ENCODE peak calls at places on chromosome 18, in nine cellular contexts. D is stimulated activated CD8-positive, alpha-beta memory T cell treated with anti-CD3 and anti-CD28 coated beads, Interleukin-12 subunit alpha, Interleukin-12 subunit beta, amount 100 ng/mL, for 4 hours; N is mammary epithelial cell; Y is ecto neural progenitor cell; I is NCI-H1092; T is astrocyte of the cerebellum; G is neural crest cell; M is effector memory CD8-positive, alpha-beta T cell; E is effector CD4-positive, alpha-beta T cell. A is an unnamed sample.

GRCh38 chr18:55241016-55241415 is 281.8 kb upstream of the CCDC68 start:
- DNase-seq in G (no peak), D (no peak), T (no peak), I (no peak), M (no peak), E (no peak), N (no peak), Y (no peak), A (no peak)

GRCh38 chr18:48948112-48949050 is 2.4 kb downstream of the SMAD7 start:
- DNase-seq in M (peak), E (peak), D (no peak), G (peak), T (no peak), N (peak), Y (peak), I (peak), A (peak)

GRCh38 chr18:79503891-79504475 is 108.3 kb downstream of the NFATC1 start:
- DNase-seq in T (no peak), M (no peak), D (no peak), Y (no peak), N (no peak), G (no peak), I (no peak), E (no peak), A (no peak)

GRCh38 chr18:31558567-31558966 is 33.1 kb upstream of the TTR start:
- DNase-seq in N (no peak), G (no peak), T (no peak), I (no peak), E (no peak), D (no peak), M (no peak), Y (no peak), A (no peak)

GRCh38 chr18:49006641-49007136 is 55.9 kb upstream of the SMAD7 start:
- DNase-seq in M (no peak), I (no peak), G (no peak), D (no peak), E (no peak), T (no peak), N (peak), Y (no peak), A (peak)

GRCh38 chr18:77250501-77250925 is 865 bp downstream of the GALR1 start:
- DNase-seq in M (no peak), N (no peak), E (no peak), Y (peak), T (no peak), G (no peak), D (no peak), I (no peak), A (no peak)

GRCh38 chr18:54878662-54879058 is 50.4 kb downstream of the RAB27B start:
- DNase-seq in Y (no peak), G (no peak), I (no peak), N (no peak), D (no peak), E (no peak), T (no peak), M (no peak), A (no peak)

GRCh38 chr18:46712406-46712805 is 44.4 kb downstream of the ST8SIA5 start:
- DNase-seq in M (no peak), Y (no peak), E (no peak), T (peak), G (no peak), I (peak), D (no peak), N (no peak), A (peak)

GRCh38 chr18:59697236-59697932 is at the start of gene CCBE1:
- DNase-seq in T (no peak), M (peak), D (no peak), Y (peak), N (peak), G (peak), E (no peak), I (peak), A (peak)

GRCh38 chr18:998976-999375 is 94.3 kb downstream of the ADCYAP1 start:
- DNase-seq in M (no peak), D (no peak), E (no peak), N (no peak), Y (no peak), G (no peak), I (no peak), T (no peak), A (no peak)

GRCh38 chr18:13618760-13619438 is 107.5 kb downstream of the FAM210A start:
- DNase-seq in I (no peak), M (no peak), Y (no peak), E (no peak), G (no peak), T (no peak), N (no peak), D (no peak), A (no peak)

GRCh38 chr18:79612291-79613108 is 67.1 kb upstream of the CTDP1 start:
- DNase-seq in D (no peak), Y (no peak), T (no peak), E (no peak), N (no peak), M (no peak), G (no peak), I (no peak), A (no peak)

GRCh38 chr18:32351014-32351413 is 119.7 kb downstream of the GAREM1 start:
- DNase-seq in I (no peak), D (no peak), E (no peak), T (no peak), N (no peak), M (no peak), Y (no peak), G (no peak), A (no peak)

GRCh38 chr18:43705850-43706249 is 428.6 kb upstream of the SYT4 start:
- DNase-seq in T (no peak), E (no peak), G (no peak), I (no peak), Y (no peak), M (no peak), D (no peak), N (no peak), A (no peak)

GRCh38 chr18:48165104-48165866 is 234.8 kb upstream of the SMAD2 start:
- DNase-seq in E (no peak), M (no peak), Y (no peak), T (no peak), I (no peak), N (no peak), D (no peak), G (no peak), A (no peak)

GRCh38 chr18:78986018-78986481 is 6.4 kb downstream of the SALL3 start:
- DNase-seq in D (no peak), G (peak), I (peak), E (no peak), Y (peak), N (no peak), T (peak), M (no peak), A (no peak)

GRCh38 chr18:3321133-3321812 is 59.3 kb downstream of the MYL12B start:
- DNase-seq in G (no peak), I (no peak), D (no peak), M (no peak), N (peak), E (no peak), T (peak), Y (no peak), A (no peak)

GRCh38 chr18:5970032-5970431 is 74.7 kb upstream of the TMEM200C start:
- DNase-seq in G (no peak), I (no peak), D (no peak), M (no peak), N (no peak), T (no peak), Y (no peak), E (no peak), A (no peak)

GRCh38 chr18:23143871-23144270 is 8.6 kb downstream of the CABLES1 start:
- DNase-seq in I (no peak), T (no peak), Y (no peak), M (no peak), E (no peak), G (no peak), D (no peak), N (no peak), A (no peak)

GRCh38 chr18:55275042-55275897 is 312.7 kb downstream of the TCF4 start:
- DNase-seq in E (no peak), N (peak), G (no peak), M (no peak), I (no peak), T (peak), D (no peak), Y (no peak), A (peak)

GRCh38 chr18:33802955-33803354 is 224.9 kb downstream of the ASXL3 start:
- DNase-seq in Y (no peak), D (no peak), G (no peak), E (no peak), N (no peak), I (peak), T (no peak), M (no peak), A (no peak)

GRCh38 chr18:60411715-60412114 is 39.1 kb upstream of the MC4R start:
- DNase-seq in I (no peak), M (no peak), E (no peak), G (no peak), D (no peak), Y (no peak), T (no peak), N (no peak), A (no peak)

GRCh38 chr18:30566877-30567276 is 475.7 kb downstream of the DSC3 start:
- DNase-seq in Y (no peak), M (no peak), D (no peak), E (no peak), T (no peak), G (no peak), I (no peak), N (no peak), A (no peak)

GRCh38 chr18:14025306-14025940 is 106.8 kb downstream of the ZNF519 start:
- DNase-seq in D (no peak), Y (no peak), E (no peak), T (no peak), I (no peak), G (no peak), M (no peak), N (no peak), A (no peak)

GRCh38 chr18:78735131-78736014 is 244.2 kb upstream of the SALL3 start:
- DNase-seq in I (no peak), M (no peak), G (no peak), D (no peak), N (no peak), E (no peak), Y (no peak), T (no peak), A (no peak)

GRCh38 chr18:13440277-13441248 is 222.0 kb downstream of the LDLRAD4 start:
- DNase-seq in E (no peak), T (no peak), N (no peak), I (no peak), G (no peak), Y (no peak), M (no peak), D (no peak), A (no peak)

GRCh38 chr18:23935804-23936203 is 78.8 kb upstream of the TTC39C start:
- DNase-seq in D (no peak), G (no peak), E (no peak), I (no peak), T (no peak), M (peak), Y (no peak), N (peak), A (no peak)

GRCh38 chr18:60649816-60650215 is 277.2 kb upstream of the MC4R start:
- DNase-seq in I (peak), Y (no peak), E (no peak), D (no peak), G (no peak), N (no peak), T (no peak), M (no peak), A (no peak)

GRCh38 chr18:48519431-48520100 is 19.3 kb upstream of the CTIF start:
- DNase-seq in Y (no peak), E (no peak), I (no peak), M (no peak), N (no peak), G (no peak), T (no peak), D (no peak), A (no peak)

GRCh38 chr18:76425299-76426101 is 69.5 kb downstream of the ZNF516 start:
- DNase-seq in G (no peak), M (no peak), Y (no peak), N (no peak), E (no peak), D (no peak), I (no peak), T (no peak), A (no peak)